ENCODE peak calls at places on chromosomes 2 and 18, in nine cellular contexts. E, Q, N, I, X, C, K, B and O are unnamed samples.

GRCh38 chr2:189580267-189580661 is 322 bp downstream of the SLC40A1 start:
- DNase-seq in K (peak), N (no peak), E (no peak), X (no peak), C (peak), Q (peak), B (no peak), I (peak), O (peak)

GRCh38 chr18:80245781-80246655 is 1.3 kb downstream of the PARD6G start:
- DNase-seq in N (no peak), C (no peak), B (no peak), Q (no peak), E (no peak), X (no peak), K (no peak), I (peak), O (no peak)

GRCh38 chr2:51516667-51517066 is 484.7 kb upstream of the NRXN1 start:
- DNase-seq in K (no peak), E (peak), X (no peak), Q (no peak), N (no peak), I (no peak), C (no peak), B (no peak), O (no peak)

GRCh38 chr2:157267476-157267875 is 10.0 kb downstream of the GALNT5 start:
- DNase-seq in Q (no peak), C (no peak), X (no peak), E (no peak), B (no peak), K (no peak), I (no peak), N (no peak), O (no peak)

GRCh38 chr18:48897531-48897930 is 53.2 kb downstream of the SMAD7 start:
- DNase-seq in N (no peak), E (peak), K (no peak), C (no peak), I (no peak), B (no peak), X (no peak), Q (no peak), O (no peak)

GRCh38 chr2:217742276-217742675 is 260.5 kb downstream of the TNS1 start:
- DNase-seq in Q (no peak), B (no peak), X (no peak), K (no peak), E (no peak), N (no peak), I (no peak), C (peak), O (no peak)

GRCh38 chr2:218877891-218878290 is 2.8 kb upstream of the WNT10A start:
- DNase-seq in E (no peak), X (no peak), C (no peak), B (no peak), I (no peak), N (no peak), K (no peak), Q (no peak), O (peak)

GRCh38 chr18:9403795-9404564 is 69.4 kb downstream of the TWSG1 start:
- DNase-seq in Q (no peak), K (no peak), C (peak), B (no peak), X (no peak), I (no peak), E (no peak), N (no peak), O (no peak)

GRCh38 chr2:238942941-238943715 is 95.2 kb downstream of the TWIST2 start:
- DNase-seq in I (no peak), X (no peak), N (no peak), E (no peak), C (no peak), Q (peak), B (no peak), K (no peak), O (peak)

GRCh38 chr2:200306969-200307811 is 697 bp downstream of the SPATS2L start:
- DNase-seq in I (peak), Q (peak), E (peak), N (no peak), K (peak), X (no peak), B (no peak), C (peak), O (peak)

GRCh38 chr18:42157878-42158277 is 202.8 kb downstream of the PIK3C3 start:
- DNase-seq in X (no peak), I (no peak), C (no peak), N (no peak), B (no peak), Q (no peak), E (no peak), K (no peak), O (no peak)

DNA sequence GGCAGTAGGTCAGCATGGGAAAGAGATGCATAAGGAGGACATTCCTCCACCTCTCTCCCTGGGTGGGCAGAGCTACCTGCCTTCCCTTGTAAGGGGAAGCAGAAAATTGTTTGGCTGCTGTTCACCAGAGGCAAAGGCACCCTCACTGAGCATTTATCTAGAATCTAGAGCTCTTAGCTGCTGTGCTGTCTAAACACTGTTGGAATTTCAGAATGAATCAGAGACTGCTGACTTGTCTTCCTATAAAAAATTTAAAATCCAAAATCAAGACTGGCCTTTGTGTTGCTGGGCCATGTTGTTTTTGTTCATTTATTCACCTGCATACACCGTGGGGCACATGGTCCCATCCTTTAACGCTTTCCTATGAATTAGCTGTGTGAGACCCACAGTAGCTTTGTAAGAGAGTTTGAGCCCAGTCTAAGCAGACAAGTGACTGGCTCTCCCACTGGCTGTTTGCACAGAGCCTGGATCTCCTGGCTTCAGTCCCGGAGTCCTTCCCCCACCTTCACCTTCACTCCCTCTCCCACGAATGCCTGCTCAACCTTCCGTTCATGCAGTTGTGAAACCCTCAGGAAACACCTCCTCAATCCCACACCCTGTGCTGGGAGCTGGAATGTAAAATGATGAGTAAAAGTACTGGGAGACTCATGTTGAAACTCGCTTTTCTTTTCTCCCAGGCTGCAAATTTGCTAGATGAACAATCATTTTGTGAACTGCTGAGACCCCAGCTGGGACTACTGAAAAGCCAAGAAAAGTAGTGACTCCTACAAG is 76.2 kb downstream of the FAM168B start:
- DNase-seq in Q (no peak), K (no peak), N (no peak), I (peak), E (no peak), C (no peak), X (no peak), B (no peak), O (no peak)
- H3K27ac ChIP-seq in Q (no peak), K (no peak), N (no peak), I (no peak), E (no peak), C (no peak), X (no peak), B (no peak), O (no peak)

GRCh38 chr2:11157731-11158130 is 2.5 kb downstream of the SLC66A3 start:
- DNase-seq in C (no peak), Q (no peak), B (no peak), N (no peak), E (no peak), X (no peak), I (no peak), K (no peak), O (no peak)

GRCh38 chr2:11157296-11157695 is 2.0 kb downstream of the SLC66A3 start:
- DNase-seq in E (no peak), N (no peak), Q (no peak), X (no peak), K (no peak), B (no peak), C (no peak), I (no peak), O (no peak)

GRCh38 chr2:11156396-11157075 is 1.3 kb downstream of the SLC66A3 start:
- DNase-seq in C (no peak), I (no peak), B (no peak), N (no peak), Q (no peak), K (no peak), X (no peak), E (no peak), O (peak)

GRCh38 chr2:11154460-11155325 is 574 bp upstream of the SLC66A3 start:
- DNase-seq in B (peak), I (peak), Q (peak), X (peak), C (peak), K (peak), N (peak), E (peak), O (peak)

DNA sequence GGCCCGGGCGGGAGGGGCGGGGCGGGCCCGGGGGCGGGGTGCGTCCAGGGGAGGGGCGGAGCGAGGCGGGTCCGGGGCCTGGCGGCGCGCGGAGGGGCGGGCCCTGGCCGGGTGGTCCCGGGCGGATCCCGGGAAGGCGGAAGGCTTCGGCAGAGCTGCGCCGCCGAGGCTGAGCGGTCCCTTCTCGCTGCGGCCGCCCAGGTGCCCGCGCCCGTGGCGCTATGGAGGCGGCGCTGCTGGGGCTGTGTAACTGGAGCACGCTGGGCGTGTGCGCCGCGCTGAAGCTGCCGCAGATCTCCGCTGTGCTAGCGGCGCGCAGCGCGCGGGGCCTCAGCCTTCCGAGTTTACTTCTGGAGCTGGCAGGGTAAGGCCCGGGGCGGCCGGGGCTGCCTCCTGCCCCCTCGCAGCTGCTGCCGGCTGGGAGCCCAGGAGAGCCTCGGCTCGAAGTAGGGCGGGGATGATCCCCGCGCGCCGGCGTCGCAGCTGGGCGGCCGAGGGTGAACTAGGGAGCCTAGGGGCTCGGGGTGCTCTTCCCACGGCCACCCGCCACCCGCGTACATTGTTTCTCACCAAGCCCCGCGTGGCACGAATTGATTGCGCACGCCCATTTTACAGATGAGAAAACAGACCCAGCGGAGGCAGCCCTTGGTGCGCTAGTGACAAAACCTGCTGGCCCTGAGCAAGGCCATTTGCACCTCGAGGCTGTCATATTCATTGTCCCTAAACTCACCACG is at the start of gene SLC66A3:
- DNase-seq in X (peak), Q (no peak), I (no peak), N (no peak), E (peak), C (no peak), K (no peak), B (no peak), O (peak)
- TF ChIP-seq POLR2A in X (peak), Q (no peak), I (peak), N (no peak), E (peak), C (no peak), K (peak), B (peak), O (peak)

DNA sequence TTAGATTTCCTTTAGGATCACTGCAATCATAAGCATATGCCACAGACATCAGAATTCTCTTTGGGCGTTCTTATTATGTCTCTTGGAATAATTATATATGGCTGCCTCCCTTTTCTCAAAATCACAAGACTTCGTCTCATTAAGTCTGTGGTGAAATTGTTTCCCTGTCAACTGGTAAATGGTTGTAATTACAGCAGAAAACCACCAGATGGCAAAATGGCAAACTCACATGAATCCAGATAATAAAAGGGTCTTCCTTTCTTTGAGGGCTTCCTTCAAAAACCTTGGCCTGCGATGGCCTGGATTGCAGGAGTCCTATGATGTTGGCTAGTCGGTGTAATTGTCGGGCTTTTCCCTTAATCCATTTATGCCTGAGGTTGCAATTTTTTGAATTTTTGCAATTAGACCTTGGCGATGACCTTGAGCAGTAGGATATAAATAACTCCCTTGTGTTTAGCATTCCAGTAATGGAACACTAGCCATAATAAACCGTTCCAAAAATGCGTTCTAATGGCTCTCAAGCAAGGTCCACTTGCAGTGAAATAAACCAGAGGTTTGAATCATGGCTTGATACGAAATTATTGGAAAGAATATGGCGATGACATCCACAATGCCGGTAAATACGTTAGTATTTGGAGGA is 656.4 kb downstream of the MBD2 start:
- DNase-seq in I (no peak), Q (no peak), K (no peak), X (no peak), C (peak), B (no peak), E (peak), N (no peak), O (no peak)
- TF ChIP-seq POLR2AphosphoS5 in I (no peak), Q (no peak), K (no peak), X (no peak), C (no peak), B (no peak), E (no peak), N (no peak), O (no peak)

DNA sequence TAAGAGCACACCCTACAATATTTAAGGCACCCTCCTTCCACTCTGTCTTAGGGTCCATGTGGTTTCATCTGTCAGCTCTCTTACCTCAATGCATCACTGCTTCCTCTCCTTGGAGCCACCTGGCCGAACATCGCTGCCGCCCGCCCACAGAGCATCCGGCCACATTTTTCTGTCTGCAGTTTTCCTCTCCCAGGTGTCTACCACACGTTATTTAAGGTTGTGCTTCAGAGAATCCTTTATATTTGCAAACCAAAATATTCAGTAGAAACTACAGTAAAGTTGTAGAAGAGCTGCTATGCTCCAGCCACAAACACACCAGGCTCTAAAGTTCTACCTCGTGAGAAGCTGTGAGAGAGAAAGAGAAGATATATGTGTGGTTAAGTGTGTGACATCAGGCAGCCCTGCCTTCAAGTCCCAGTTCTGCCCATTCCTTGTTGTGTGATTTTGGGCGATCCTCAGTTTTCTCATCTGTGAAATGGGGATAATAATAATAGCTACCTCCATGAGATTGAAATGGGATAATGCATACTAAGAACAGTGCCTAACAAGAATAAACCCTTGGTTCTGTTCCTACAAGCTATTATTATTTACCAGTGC is 4.9 kb upstream of the STK17B start:
- DNase-seq in I (no peak), X (no peak), N (no peak), K (peak), B (peak), Q (peak), E (no peak), C (no peak), O (peak)
- H3K27ac ChIP-seq in I (no peak), X (no peak), N (no peak), K (peak), B (peak), Q (no peak), E (no peak), C (no peak), O (peak)

GRCh38 chr2:172095905-172096660 is 6.6 kb downstream of the DLX2 start:
- DNase-seq in K (no peak), C (peak), I (no peak), E (no peak), X (no peak), Q (no peak), B (no peak), N (no peak), O (peak)

GRCh38 chr2:172096661-172097547 is 5.8 kb downstream of the DLX2 start:
- DNase-seq in Q (no peak), C (peak), K (no peak), I (no peak), N (no peak), X (no peak), E (peak), B (no peak), O (no peak)

GRCh38 chr2:172093416-172094318 is 8.4 kb downstream of the DLX1 start:
- DNase-seq in N (no peak), K (no peak), I (no peak), Q (no peak), X (no peak), E (no peak), C (no peak), B (no peak), O (no peak)

GRCh38 chr2:172094319-172095145 is 8.2 kb downstream of the DLX2 start:
- DNase-seq in Q (no peak), C (peak), X (no peak), K (no peak), E (no peak), N (no peak), B (no peak), I (no peak), O (peak)

GRCh38 chr2:172095146-172095904 is 7.4 kb downstream of the DLX2 start:
- DNase-seq in Q (peak), N (no peak), C (peak), E (peak), X (no peak), I (peak), B (no peak), K (peak), O (peak)
- TF ChIP-seq POLR2A in Q (no peak), N (no peak), C (no peak), E (no peak), X (no peak), I (no peak), B (no peak), K (no peak), O (no peak)

DNA sequence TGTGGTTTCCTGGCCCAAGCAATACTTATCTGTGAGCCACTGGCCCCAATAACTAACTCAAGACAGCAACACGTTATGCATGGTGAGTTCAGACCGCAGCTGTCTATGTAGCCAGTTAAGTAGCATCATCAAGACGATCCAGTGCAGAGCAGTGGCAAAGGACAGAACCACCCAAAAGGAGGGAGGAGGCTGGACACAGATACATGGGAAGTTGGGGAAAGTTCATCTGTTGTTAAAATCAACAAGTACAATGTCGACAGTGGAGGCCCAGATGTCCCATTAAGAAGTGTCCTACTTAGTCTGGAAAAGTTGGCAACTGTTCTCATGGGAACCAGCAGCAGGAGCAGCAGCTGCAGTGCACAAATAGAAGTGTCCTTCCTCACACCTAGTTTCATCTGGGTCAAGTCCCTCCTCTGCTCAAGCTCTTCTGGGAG is 106.9 kb upstream of the THOC1 start:
- DNase-seq in C (no peak), E (peak), X (no peak), B (no peak), N (no peak), I (no peak), K (no peak), Q (no peak), O (no peak)
- TF ChIP-seq POLR2AphosphoS5 in C (no peak), E (no peak), X (no peak), B (no peak), N (peak), I (no peak), K (no peak), Q (no peak), O (no peak)

DNA sequence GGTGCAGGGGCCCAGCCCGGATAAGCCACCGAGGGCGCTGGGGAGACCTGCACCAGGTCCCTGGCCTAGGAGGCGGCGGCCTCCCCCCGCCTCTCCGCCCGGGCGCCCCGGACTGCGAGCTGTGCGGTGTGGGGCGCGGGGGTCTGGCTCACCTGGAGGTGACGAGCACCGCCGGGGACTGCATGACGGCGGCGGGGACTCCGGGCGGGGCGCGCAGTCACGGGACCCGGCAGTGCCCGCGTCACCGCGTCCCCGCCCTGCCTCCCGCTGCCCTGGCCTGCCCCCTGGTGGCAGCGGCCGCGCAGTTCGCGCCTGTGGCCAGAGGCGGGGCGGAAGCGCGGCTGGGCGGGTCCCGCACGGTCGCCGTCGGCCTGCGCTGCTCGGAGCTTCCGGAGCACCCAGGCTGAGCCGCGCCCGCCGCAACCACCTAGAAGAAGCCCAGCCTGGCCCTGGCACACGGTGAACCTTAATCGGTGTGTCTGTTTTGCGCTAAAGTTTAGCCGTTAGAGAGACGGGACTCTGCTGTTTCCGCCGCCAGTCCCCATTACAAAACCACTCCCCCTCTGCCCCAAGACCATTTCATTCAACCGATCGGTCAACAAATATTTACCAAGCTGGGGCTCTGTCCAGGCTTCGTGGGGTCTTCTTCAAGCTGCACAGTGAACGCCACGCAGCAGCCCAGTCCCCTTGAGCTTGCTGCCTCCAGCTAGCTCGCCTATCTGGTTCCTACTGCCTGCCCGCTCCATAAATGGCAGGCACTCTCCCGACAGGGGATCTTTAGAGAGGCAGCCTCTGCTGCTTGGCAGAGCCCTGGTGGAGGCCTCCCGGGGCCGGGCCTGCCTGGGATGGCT is at the start of gene HS1BP3:
- DNase-seq in K (peak), I (peak), X (peak), C (peak), E (peak), N (peak), Q (peak), B (peak), O (peak)
- H3K27ac ChIP-seq in K (peak), I (peak), X (peak), C (no peak), E (peak), N (peak), Q (peak), B (no peak), O (peak)